ENCODE peak calls at places on chromosomes 12 and 14, in five cellular contexts. Y is CD4-positive, CD25-positive, alpha-beta regulatory T cell; I is upper lobe of right lung; K is prostate gland; G is sigmoid colon. Q is an unnamed sample.

GRCh38 chr12:131499160-131499863 is 211.6 kb upstream of the SFSWAP start:
- DNase-seq in Y (no peak), I (no peak), K (no peak), G (no peak), Q (peak)

GRCh38 chr12:11136075-11136474 is 1.6 kb upstream of the TAS2R30 start:
- DNase-seq in Y (no peak), I (no peak), K (no peak), G (no peak), Q (no peak)

GRCh38 chr12:116662612-116663144 is 75.2 kb downstream of the SPRING1 start:
- DNase-seq in Y (no peak), I (no peak), K (no peak), G (no peak), Q (no peak)

GRCh38 chr12:65430571-65431306 is 152.3 kb downstream of the MSRB3 start:
- DNase-seq in Y (no peak), I (no peak), K (no peak), G (no peak), Q (no peak)

GRCh38 chr14:62030387-62030786 is 268.2 kb downstream of the SNAPC1 start:
- DNase-seq in Y (no peak), I (no peak), K (no peak), G (no peak), Q (no peak)

GRCh38 chr12:64181504-64182291 is 40.4 kb downstream of the KICS2 start:
- DNase-seq in Y (no peak), I (no peak), K (peak), G (peak), Q (peak)

GRCh38 chr12:110537605-110538409 is 35.7 kb downstream of the RAD9B start:
- DNase-seq in Y (no peak), I (peak), K (peak), G (no peak), Q (no peak)

GRCh38 chr12:121330692-121331091 is 21.5 kb downstream of the ANAPC5 start:
- DNase-seq in Y (no peak), I (no peak), K (no peak), G (no peak), Q (no peak)

GRCh38 chr12:98646165-98646764 is 1.2 kb downstream of the APAF1 start:
- DNase-seq in Y (no peak), I (no peak), K (no peak), G (no peak), Q (no peak)

GRCh38 chr14:75989134-75989533 is 3.6 kb downstream of the IFT43 start:
- DNase-seq in Y (no peak), I (no peak), K (no peak), G (peak), Q (no peak)

GRCh38 chr14:90871605-90872233 is 55.5 kb upstream of the TTC7B start:
- DNase-seq in Y (no peak), I (no peak), K (peak), G (no peak), Q (no peak)

GRCh38 chr14:69056389-69056788 is 77.3 kb upstream of the ACTN1 start:
- DNase-seq in Y (no peak), I (no peak), K (no peak), G (no peak), Q (peak)

GRCh38 chr12:115440438-115440837 is 756.5 kb upstream of the TBX3 start:
- DNase-seq in Y (no peak), I (no peak), K (no peak), G (no peak), Q (no peak)

GRCh38 chr14:103418508-103418818 is 33.2 kb downstream of the MARK3 start:
- DNase-seq in Y (no peak), I (no peak), K (no peak), G (no peak), Q (no peak)

GRCh38 chr12:45681469-45681868 is 48.0 kb upstream of the ARID2 start:
- DNase-seq in Y (no peak), I (no peak), K (no peak), G (no peak), Q (no peak)

GRCh38 chr12:122182887-122183587 is at the start of gene LRRC43:
- DNase-seq in Y (no peak), I (peak), K (peak), G (no peak), Q (peak)

GRCh38 chr14:102501751-102502315 is 7.7 kb downstream of the ANKRD9 start:
- DNase-seq in Y (no peak), I (no peak), K (no peak), G (no peak), Q (no peak)

GRCh38 chr12:106498056-106498455 is 84.7 kb upstream of the RFX4 start:
- DNase-seq in Y (no peak), I (no peak), K (no peak), G (no peak), Q (no peak)

GRCh38 chr14:39956372-39956771 is 524.1 kb upstream of the FBXO33 start:
- DNase-seq in Y (no peak), I (no peak), K (no peak), G (no peak), Q (no peak)

GRCh38 chr12:19799216-19799615 is 359.9 kb downstream of the AEBP2 start:
- DNase-seq in Y (no peak), I (no peak), K (no peak), G (no peak), Q (no peak)

GRCh38 chr12:96908170-96908675 is 1.2 kb downstream of the NEDD1 start:
- DNase-seq in Y (peak), I (no peak), K (no peak), G (no peak), Q (no peak)

GRCh38 chr12:99372257-99372933 is 275.2 kb upstream of the GARIN6 start:
- DNase-seq in Y (no peak), I (no peak), K (no peak), G (no peak), Q (no peak)

GRCh38 chr12:3341594-3341993 is 149.4 kb upstream of the PRMT8 start:
- DNase-seq in Y (no peak), I (no peak), K (no peak), G (no peak), Q (no peak)

GRCh38 chr14:93582516-93582915 is 151.8 kb downstream of the UNC79 start:
- DNase-seq in Y (no peak), I (no peak), K (no peak), G (no peak), Q (no peak)

GRCh38 chr12:119838781-119839180 is 38.3 kb downstream of the CIT start:
- DNase-seq in Y (no peak), I (no peak), K (no peak), G (no peak), Q (no peak)

GRCh38 chr12:72144553-72144952 is 127.6 kb upstream of the TRHDE start:
- DNase-seq in Y (no peak), I (no peak), K (no peak), G (no peak), Q (no peak)

GRCh38 chr12:108565976-108566375 is 3.6 kb downstream of the ISCU start:
- DNase-seq in Y (peak), I (peak), K (peak), G (peak), Q (no peak)

GRCh38 chr12:122982963-122983788 is 2.7 kb downstream of the ARL6IP4 start:
- DNase-seq in Y (no peak), I (no peak), K (no peak), G (no peak), Q (no peak)

GRCh38 chr12:91899056-91899455 is 246.6 kb downstream of the BTG1 start:
- DNase-seq in Y (no peak), I (no peak), K (no peak), G (no peak), Q (no peak)

GRCh38 chr14:21023817-21024667 is 819 bp downstream of the NDRG2 start:
- DNase-seq in Y (no peak), I (no peak), K (no peak), G (no peak), Q (no peak)

GRCh38 chr14:21023174-21023573 is 1.7 kb downstream of the NDRG2 start:
- DNase-seq in Y (no peak), I (no peak), K (no peak), G (no peak), Q (no peak)

GRCh38 chr14:21026251-21026987 is 1.6 kb upstream of the NDRG2 start:
- DNase-seq in Y (no peak), I (no peak), K (no peak), G (peak), Q (peak)

GRCh38 chr14:21025374-21026151 is 702 bp upstream of the NDRG2 start:
- DNase-seq in Y (no peak), I (peak), K (peak), G (peak), Q (peak)

GRCh38 chr14:21024668-21025373 is at the start of gene NDRG2:
- DNase-seq in Y (peak), I (peak), K (peak), G (peak), Q (peak)
- H3K4me3 ChIP-seq in Y (peak), I (peak), K (peak), G (peak), Q (peak)

GRCh38 chr14:91872011-91872476 is 4.7 kb upstream of the TC2N start:
- DNase-seq in Y (peak), I (peak), K (no peak), G (no peak), Q (no peak)
- H3K27ac ChIP-seq in Y (peak), I (peak), K (peak), G (peak), Q (no peak)

DNA sequence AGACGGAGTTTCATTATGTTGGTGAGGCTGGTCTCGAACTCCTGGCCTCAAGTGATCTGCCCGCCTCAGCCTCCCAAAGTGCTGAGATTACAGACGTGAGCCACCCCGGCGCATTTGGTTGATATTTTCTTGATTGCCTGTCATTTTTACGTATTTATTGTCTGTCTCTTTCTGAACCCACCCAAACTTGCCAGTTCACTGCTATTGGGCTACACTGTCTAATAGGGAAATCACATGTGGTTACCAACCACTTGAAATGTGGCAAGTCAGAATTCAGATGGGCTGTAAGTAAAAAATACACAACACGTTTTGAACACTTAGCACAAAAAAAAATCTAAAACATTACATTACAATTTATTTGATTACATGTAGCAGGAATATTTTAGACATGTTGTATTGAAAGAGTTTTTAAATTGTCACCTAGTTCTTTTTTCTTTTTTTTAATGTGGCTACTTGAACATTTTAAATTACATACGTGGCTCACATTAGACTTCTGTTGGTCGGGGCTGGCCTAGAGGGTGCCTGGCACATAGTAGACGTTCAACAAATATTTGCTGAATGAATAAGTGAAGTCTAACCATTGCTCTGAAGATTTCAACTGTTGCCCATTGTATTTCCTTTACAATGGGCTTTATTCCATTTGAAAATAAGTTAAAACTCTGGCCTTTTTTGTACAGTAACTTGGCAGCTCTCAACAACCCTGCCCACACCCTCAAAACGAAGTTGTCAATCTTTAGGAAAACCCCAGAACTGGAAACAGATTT is 1.9 kb downstream of the WSB2 start:
- DNase-seq in Y (no peak), I (no peak), K (no peak), G (no peak), Q (no peak)
- H3K4me3 ChIP-seq in Y (peak), I (peak), K (peak), G (no peak), Q (no peak)

GRCh38 chr12:53506881-53507719 is at the start of gene NPFF:
- DNase-seq in Y (no peak), I (no peak), K (no peak), G (peak), Q (no peak)

GRCh38 chr12:53505555-53506449 is 1.5 kb downstream of the NPFF start:
- DNase-seq in Y (no peak), I (no peak), K (no peak), G (peak), Q (no peak)

GRCh38 chr12:53510181-53510812 is 3.0 kb upstream of the NPFF start:
- DNase-seq in Y (no peak), I (peak), K (no peak), G (peak), Q (no peak)

GRCh38 chr12:53506450-53506785 is 866 bp downstream of the NPFF start:
- DNase-seq in Y (no peak), I (no peak), K (no peak), G (no peak), Q (no peak)

GRCh38 chr12:53508534-53509199 is 1.4 kb upstream of the NPFF start:
- DNase-seq in Y (peak), I (peak), K (peak), G (peak), Q (peak)
- H3K27ac ChIP-seq in Y (peak), I (peak), K (no peak), G (peak), Q (peak)

GRCh38 chr12:39440781-39441180 is 2.1 kb downstream of the KIF21A start:
- DNase-seq in Y (no peak), I (no peak), K (no peak), G (no peak), Q (no peak)
- H3K4me3 ChIP-seq in Y (no peak), I (no peak), K (no peak), G (no peak), Q (peak)

DNA sequence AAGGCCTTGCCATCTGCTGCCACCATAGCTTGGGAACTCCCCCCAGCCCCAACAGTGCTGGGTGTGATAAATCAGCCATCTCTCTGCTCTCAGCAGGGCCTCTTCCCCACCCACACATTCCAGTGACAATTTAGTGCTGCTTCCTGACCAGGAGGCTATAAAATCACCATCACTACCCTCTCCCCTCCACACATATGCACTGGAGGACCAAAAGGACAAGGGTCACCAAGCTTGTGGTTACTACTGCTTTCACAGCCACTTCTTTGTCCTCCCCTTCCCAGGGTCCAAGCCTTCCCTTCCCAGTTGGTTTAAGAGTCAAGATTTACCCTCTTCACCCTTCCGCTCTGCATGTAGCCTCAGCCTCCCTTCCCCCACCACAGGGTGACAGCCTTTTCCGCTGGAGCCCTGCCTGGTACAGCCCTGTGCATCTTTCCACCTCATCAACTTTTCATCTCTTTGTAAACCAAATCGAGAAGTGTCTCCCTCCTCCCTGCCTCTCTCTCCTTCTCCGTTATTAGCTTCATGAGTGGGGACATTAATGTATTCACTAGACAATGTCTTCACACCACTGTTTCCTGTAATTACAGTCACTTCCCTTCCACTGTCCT is 9.4 kb downstream of the PSMB5 start:
- DNase-seq in Y (no peak), I (no peak), K (no peak), G (no peak), Q (no peak)
- H3K27ac ChIP-seq in Y (no peak), I (no peak), K (no peak), G (no peak), Q (no peak)